ENCODE peak calls at places on chromosomes 2 and 18, in seven cellular contexts. H is GM13977; V is NCI-H146; N is glutamatergic neuron; I is activated naive CD4-positive, alpha-beta T cell treated with Interleukin-2 at 50 U/mL for 16 hours; L is Calu3; Y is occipital lobe. Q is an unnamed sample.

GRCh38 chr2:129248183-129248582 is 731.3 kb upstream of the RAB6C start:
- DNase-seq in H (no peak), V (no peak), N (no peak), I (no peak), L (no peak), Y (no peak), Q (no peak)

GRCh38 chr2:148490840-148491439 is 153.6 kb upstream of the EPC2 start:
- DNase-seq in H (no peak), V (no peak), N (no peak), I (no peak), L (no peak), Y (no peak), Q (no peak)

GRCh38 chr2:175726213-175726612 is 275.9 kb downstream of the LNPK start:
- DNase-seq in H (no peak), V (no peak), N (no peak), I (no peak), L (no peak), Y (no peak), Q (no peak)

GRCh38 chr2:12151716-12152115 is 405.3 kb downstream of the LPIN1 start:
- DNase-seq in H (no peak), V (no peak), N (no peak), I (no peak), L (no peak), Y (no peak), Q (no peak)

GRCh38 chr18:24488824-24489493 is 28.5 kb downstream of the HRH4 start:
- DNase-seq in H (peak; percentile 57), V (peak; percentile 40), N (no peak), I (no peak), L (peak; percentile 37), Y (no peak), Q (peak; percentile 13)

GRCh38 chr2:174336403-174337336 is 1.9 kb downstream of the SP9 start:
- DNase-seq in H (peak; percentile 78), V (peak; percentile 80), N (peak; percentile 63), I (peak; percentile 42), L (peak; percentile 55), Y (no peak), Q (peak; percentile 38)

GRCh38 chr18:58823385-58823784 is 41.3 kb upstream of the ZNF532 start:
- DNase-seq in H (no peak), V (no peak), N (no peak), I (no peak), L (no peak), Y (no peak), Q (no peak)

GRCh38 chr2:131031875-131032274 is 61.4 kb downstream of the FAM168B start:
- DNase-seq in H (no peak), V (no peak), N (no peak), I (no peak), L (no peak), Y (no peak), Q (no peak)

GRCh38 chr2:3628800-3629199 is 29.2 kb upstream of the ALLC start:
- DNase-seq in H (no peak), V (peak; percentile 40), N (peak; percentile 57), I (no peak), L (no peak), Y (no peak), Q (peak; percentile 54)

GRCh38 chr2:231926180-231926741 is at the start of gene NPPC:
- DNase-seq in H (peak; percentile 90), V (peak; percentile 77), N (peak; percentile 90), I (peak; percentile 64), L (peak; percentile 52), Y (peak; percentile 31), Q (peak; percentile 62)

GRCh38 chr18:58247363-58247834 is 203.4 kb downstream of the NEDD4L start:
- DNase-seq in H (no peak), V (peak; percentile 65), N (peak; percentile 65), I (no peak), L (no peak), Y (peak; percentile 57), Q (no peak)

GRCh38 chr2:84247532-84247931 is 211.5 kb downstream of the SUCLG1 start:
- DNase-seq in H (no peak), V (no peak), N (no peak), I (no peak), L (no peak), Y (no peak), Q (peak; percentile 16)

GRCh38 chr18:52992041-52992440 is 652.0 kb downstream of the DCC start:
- DNase-seq in H (no peak), V (no peak), N (no peak), I (no peak), L (no peak), Y (no peak), Q (peak; percentile 0)

GRCh38 chr2:60515751-60516226 is 37.7 kb downstream of the BCL11A start:
- DNase-seq in H (peak; percentile 71), V (no peak), N (no peak), I (no peak), L (no peak), Y (no peak), Q (no peak)

GRCh38 chr18:41338341-41338740 is 616.7 kb upstream of the PIK3C3 start:
- DNase-seq in H (no peak), V (no peak), N (no peak), I (no peak), L (no peak), Y (no peak), Q (no peak)

GRCh38 chr2:177270531-177270930 is 6.0 kb upstream of the NFE2L2 start:
- DNase-seq in H (no peak), V (no peak), N (no peak), I (no peak), L (no peak), Y (no peak), Q (no peak)

GRCh38 chr2:233422050-233422639 is 67.9 kb downstream of the DGKD start:
- DNase-seq in H (peak; percentile 73), V (no peak), N (no peak), I (peak; percentile 56), L (peak; percentile 85), Y (no peak), Q (no peak)

GRCh38 chr2:32977228-32977758 is 30.5 kb downstream of the LTBP1 start:
- DNase-seq in H (no peak), V (peak; percentile 52), N (no peak), I (no peak), L (peak; percentile 78), Y (no peak), Q (no peak)

GRCh38 chr2:224901121-224901676 is 141.1 kb downstream of the DOCK10 start:
- DNase-seq in H (no peak), V (peak; percentile 40), N (no peak), I (no peak), L (no peak), Y (no peak), Q (no peak)

GRCh38 chr18:45107425-45107824 is 426.7 kb downstream of the SETBP1 start:
- DNase-seq in H (no peak), V (no peak), N (no peak), I (no peak), L (no peak), Y (no peak), Q (no peak)

GRCh38 chr2:158557752-158558151 is 101.0 kb downstream of the PKP4 start:
- DNase-seq in H (no peak), V (no peak), N (no peak), I (no peak), L (no peak), Y (no peak), Q (no peak)

GRCh38 chr2:238887616-238888015 is 39.7 kb downstream of the TWIST2 start:
- DNase-seq in H (no peak), V (no peak), N (no peak), I (no peak), L (no peak), Y (no peak), Q (no peak)

GRCh38 chr2:231353469-231353868 is 42.0 kb upstream of the B3GNT7 start:
- DNase-seq in H (no peak), V (no peak), N (no peak), I (no peak), L (no peak), Y (no peak), Q (no peak)

GRCh38 chr2:113232123-113232522 is 46.6 kb downstream of the PAX8 start:
- DNase-seq in H (no peak), V (no peak), N (no peak), I (no peak), L (no peak), Y (no peak), Q (no peak)

GRCh38 chr2:42009657-42010580 is 37.9 kb upstream of the PKDCC start:
- DNase-seq in H (no peak), V (no peak), N (no peak), I (peak; percentile 11), L (no peak), Y (no peak), Q (no peak)

GRCh38 chr2:200767111-200767885 is 44.4 kb upstream of the BZW1 start:
- DNase-seq in H (no peak), V (no peak), N (no peak), I (no peak), L (no peak), Y (no peak), Q (no peak)

GRCh38 chr2:237278593-237278992 is 135.4 kb downstream of the COL6A3 start:
- DNase-seq in H (no peak), V (no peak), N (no peak), I (no peak), L (no peak), Y (no peak), Q (no peak)

GRCh38 chr18:5969355-5970003 is 74.2 kb upstream of the TMEM200C start:
- DNase-seq in H (no peak), V (no peak), N (no peak), I (no peak), L (no peak), Y (no peak), Q (no peak)